ENCODE peak calls at places on chromosomes 5 and 9, in eight cellular contexts. One of them, this sample, is unnamed.

GRCh38 chr9:130058887-130059286 is 5.2 kb downstream of the GPR107 start:
- DNase-seq in suprapubic skin: no peak
- DNase-seq in upper lobe of right lung: no peak
- DNase-seq in cardiac muscle cell: no peak
- DNase-seq in tibial artery: no peak
- DNase-seq in IMR-90: peak; percentile 59
- DNase-seq in brain microvascular endothelial cell: no peak
- DNase-seq in CD8-positive, alpha-beta T cell: no peak
- DNase-seq in this sample: no peak

GRCh38 chr9:135555203-135555602 is 6.4 kb upstream of the PAEP start:
- DNase-seq in suprapubic skin: no peak
- DNase-seq in upper lobe of right lung: peak; percentile 42
- DNase-seq in cardiac muscle cell: no peak
- DNase-seq in tibial artery: no peak
- DNase-seq in IMR-90: no peak
- DNase-seq in brain microvascular endothelial cell: no peak
- DNase-seq in CD8-positive, alpha-beta T cell: no peak
- DNase-seq in this sample: no peak

GRCh38 chr5:110371011-110371724 is 355.3 kb downstream of the TMEM232 start:
- DNase-seq in suprapubic skin: no peak
- DNase-seq in upper lobe of right lung: no peak
- DNase-seq in cardiac muscle cell: no peak
- DNase-seq in tibial artery: no peak
- DNase-seq in IMR-90: no peak
- DNase-seq in brain microvascular endothelial cell: no peak
- DNase-seq in CD8-positive, alpha-beta T cell: no peak
- DNase-seq in this sample: no peak

GRCh38 chr9:70403618-70404025 is 10.8 kb downstream of the KLF9 start:
- DNase-seq in suprapubic skin: no peak
- DNase-seq in upper lobe of right lung: no peak
- DNase-seq in cardiac muscle cell: peak; percentile 36
- DNase-seq in tibial artery: no peak
- DNase-seq in IMR-90: peak; percentile 47
- DNase-seq in brain microvascular endothelial cell: no peak
- DNase-seq in CD8-positive, alpha-beta T cell: no peak
- DNase-seq in this sample: no peak

GRCh38 chr5:78773655-78774054 is 125.1 kb upstream of the LHFPL2 start:
- DNase-seq in suprapubic skin: no peak
- DNase-seq in upper lobe of right lung: no peak
- DNase-seq in cardiac muscle cell: no peak
- DNase-seq in tibial artery: no peak
- DNase-seq in IMR-90: no peak
- DNase-seq in brain microvascular endothelial cell: no peak
- DNase-seq in CD8-positive, alpha-beta T cell: no peak
- DNase-seq in this sample: no peak

GRCh38 chr9:114505187-114506081 is at the start of gene WHRN:
- DNase-seq in suprapubic skin: peak; percentile 97
- DNase-seq in upper lobe of right lung: peak; percentile 96
- DNase-seq in cardiac muscle cell: peak; percentile 93
- DNase-seq in tibial artery: peak; percentile 89
- DNase-seq in IMR-90: peak; percentile 76
- DNase-seq in brain microvascular endothelial cell: peak; percentile 85
- DNase-seq in CD8-positive, alpha-beta T cell: peak; percentile 91
- DNase-seq in this sample: peak; percentile 62

GRCh38 chr9:23245067-23245466 is 581.0 kb downstream of the ELAVL2 start:
- DNase-seq in suprapubic skin: no peak
- DNase-seq in upper lobe of right lung: no peak
- DNase-seq in cardiac muscle cell: no peak
- DNase-seq in tibial artery: no peak
- DNase-seq in IMR-90: no peak
- DNase-seq in brain microvascular endothelial cell: no peak
- DNase-seq in CD8-positive, alpha-beta T cell: no peak
- DNase-seq in this sample: no peak

GRCh38 chr5:96324708-96325107 is 108.3 kb downstream of the PCSK1 start:
- DNase-seq in suprapubic skin: no peak
- DNase-seq in upper lobe of right lung: no peak
- DNase-seq in cardiac muscle cell: peak; percentile 70
- DNase-seq in tibial artery: no peak
- DNase-seq in IMR-90: peak; percentile 96
- DNase-seq in brain microvascular endothelial cell: peak; percentile 91
- DNase-seq in CD8-positive, alpha-beta T cell: no peak
- DNase-seq in this sample: no peak

GRCh38 chr5:175494271-175495183 is 16.2 kb downstream of the SFXN1 start:
- DNase-seq in suprapubic skin: no peak
- DNase-seq in upper lobe of right lung: no peak
- DNase-seq in cardiac muscle cell: no peak
- DNase-seq in tibial artery: no peak
- DNase-seq in IMR-90: no peak
- DNase-seq in brain microvascular endothelial cell: peak; percentile 27
- DNase-seq in CD8-positive, alpha-beta T cell: no peak
- DNase-seq in this sample: no peak

GRCh38 chr9:4892501-4893194 is 92.4 kb upstream of the JAK2 start:
- DNase-seq in suprapubic skin: no peak
- DNase-seq in upper lobe of right lung: no peak
- DNase-seq in cardiac muscle cell: no peak
- DNase-seq in tibial artery: no peak
- DNase-seq in IMR-90: no peak
- DNase-seq in brain microvascular endothelial cell: no peak
- DNase-seq in CD8-positive, alpha-beta T cell: no peak
- DNase-seq in this sample: no peak

GRCh38 chr9:6667633-6668280 is 22.2 kb upstream of the GLDC start:
- DNase-seq in suprapubic skin: no peak
- DNase-seq in upper lobe of right lung: no peak
- DNase-seq in cardiac muscle cell: peak; percentile 54
- DNase-seq in tibial artery: no peak
- DNase-seq in IMR-90: peak; percentile 44
- DNase-seq in brain microvascular endothelial cell: peak; percentile 9
- DNase-seq in CD8-positive, alpha-beta T cell: no peak
- DNase-seq in this sample: no peak

GRCh38 chr5:146718628-146719027 is 159.9 kb downstream of the PPP2R2B start:
- DNase-seq in suprapubic skin: no peak
- DNase-seq in upper lobe of right lung: no peak
- DNase-seq in cardiac muscle cell: no peak
- DNase-seq in tibial artery: no peak
- DNase-seq in IMR-90: no peak
- DNase-seq in brain microvascular endothelial cell: no peak
- DNase-seq in CD8-positive, alpha-beta T cell: no peak
- DNase-seq in this sample: no peak

GRCh38 chr9:132194508-132194907 is 32.6 kb downstream of the NTNG2 start:
- DNase-seq in suprapubic skin: no peak
- DNase-seq in upper lobe of right lung: no peak
- DNase-seq in cardiac muscle cell: no peak
- DNase-seq in tibial artery: no peak
- DNase-seq in IMR-90: no peak
- DNase-seq in brain microvascular endothelial cell: no peak
- DNase-seq in CD8-positive, alpha-beta T cell: no peak
- DNase-seq in this sample: no peak

GRCh38 chr9:9498147-9498546 is 1114.7 kb downstream of the PTPRD start:
- DNase-seq in suprapubic skin: no peak
- DNase-seq in upper lobe of right lung: no peak
- DNase-seq in cardiac muscle cell: no peak
- DNase-seq in tibial artery: no peak
- DNase-seq in IMR-90: no peak
- DNase-seq in brain microvascular endothelial cell: no peak
- DNase-seq in CD8-positive, alpha-beta T cell: no peak
- DNase-seq in this sample: no peak

GRCh38 chr9:33452828-33453271 is 5.5 kb upstream of the AQP3 start:
- DNase-seq in suprapubic skin: no peak
- DNase-seq in upper lobe of right lung: peak; percentile 90
- DNase-seq in cardiac muscle cell: peak; percentile 88
- DNase-seq in tibial artery: no peak
- DNase-seq in IMR-90: peak; percentile 84
- DNase-seq in brain microvascular endothelial cell: peak; percentile 78
- DNase-seq in CD8-positive, alpha-beta T cell: peak; percentile 62
- DNase-seq in this sample: no peak

GRCh38 chr5:131366428-131366827 is 102.6 kb downstream of the CDC42SE2 start:
- DNase-seq in suprapubic skin: no peak
- DNase-seq in upper lobe of right lung: no peak
- DNase-seq in cardiac muscle cell: no peak
- DNase-seq in tibial artery: no peak
- DNase-seq in IMR-90: peak; percentile 19
- DNase-seq in brain microvascular endothelial cell: no peak
- DNase-seq in CD8-positive, alpha-beta T cell: no peak
- DNase-seq in this sample: no peak

GRCh38 chr5:138504799-138505198 is 38.2 kb downstream of the ETF1 start:
- DNase-seq in suprapubic skin: no peak
- DNase-seq in upper lobe of right lung: no peak
- DNase-seq in cardiac muscle cell: no peak
- DNase-seq in tibial artery: peak; percentile 79
- DNase-seq in IMR-90: no peak
- DNase-seq in brain microvascular endothelial cell: no peak
- DNase-seq in CD8-positive, alpha-beta T cell: no peak
- DNase-seq in this sample: no peak

GRCh38 chr5:149456597-149457392 is 77.7 kb upstream of the IL17B start:
- DNase-seq in suprapubic skin: no peak
- DNase-seq in upper lobe of right lung: no peak
- DNase-seq in cardiac muscle cell: peak; percentile 68
- DNase-seq in tibial artery: no peak
- DNase-seq in IMR-90: no peak
- DNase-seq in brain microvascular endothelial cell: no peak
- DNase-seq in CD8-positive, alpha-beta T cell: no peak
- DNase-seq in this sample: no peak

GRCh38 chr5:149453618-149454415 is 74.7 kb upstream of the IL17B start:
- DNase-seq in suprapubic skin: no peak
- DNase-seq in upper lobe of right lung: no peak
- DNase-seq in cardiac muscle cell: no peak
- DNase-seq in tibial artery: no peak
- DNase-seq in IMR-90: no peak
- DNase-seq in brain microvascular endothelial cell: no peak
- DNase-seq in CD8-positive, alpha-beta T cell: no peak
- DNase-seq in this sample: no peak

GRCh38 chr5:149457393-149457763 is 78.3 kb upstream of the IL17B start:
- DNase-seq in suprapubic skin: no peak
- DNase-seq in upper lobe of right lung: no peak
- DNase-seq in cardiac muscle cell: no peak
- DNase-seq in tibial artery: no peak
- DNase-seq in IMR-90: no peak
- DNase-seq in brain microvascular endothelial cell: no peak
- DNase-seq in CD8-positive, alpha-beta T cell: no peak
- DNase-seq in this sample: no peak

GRCh38 chr5:149452665-149453617 is 73.8 kb upstream of the IL17B start:
- DNase-seq in suprapubic skin: peak; percentile 87
- DNase-seq in upper lobe of right lung: no peak
- DNase-seq in cardiac muscle cell: peak; percentile 95
- DNase-seq in tibial artery: peak; percentile 93
- DNase-seq in IMR-90: peak; percentile 96
- DNase-seq in brain microvascular endothelial cell: peak; percentile 96
- DNase-seq in CD8-positive, alpha-beta T cell: no peak
- DNase-seq in this sample: peak; percentile 85

GRCh38 chr5:149455889-149456409 is 76.9 kb upstream of the IL17B start:
- DNase-seq in suprapubic skin: no peak
- DNase-seq in upper lobe of right lung: no peak
- DNase-seq in cardiac muscle cell: peak; percentile 74
- DNase-seq in tibial artery: no peak
- DNase-seq in IMR-90: peak; percentile 86
- DNase-seq in brain microvascular endothelial cell: peak; percentile 49
- DNase-seq in CD8-positive, alpha-beta T cell: no peak
- DNase-seq in this sample: peak; percentile 98
- H3K4me3 ChIP-seq in suprapubic skin: no peak overlapping the region
- H3K4me3 ChIP-seq in upper lobe of right lung: no peak overlapping the region
- H3K4me3 ChIP-seq in cardiac muscle cell: no peak overlapping the region
- H3K4me3 ChIP-seq in tibial artery: no peak overlapping the region
- H3K4me3 ChIP-seq in IMR-90: no peak overlapping the region
- H3K4me3 ChIP-seq in brain microvascular endothelial cell: no peak overlapping the region
- H3K4me3 ChIP-seq in CD8-positive, alpha-beta T cell: no peak overlapping the region
- H3K4me3 ChIP-seq in this sample: no peak overlapping the region

GRCh38 chr5:172178301-172179031 is 9.6 kb downstream of the STK10 start:
- DNase-seq in suprapubic skin: no peak
- DNase-seq in upper lobe of right lung: no peak
- DNase-seq in cardiac muscle cell: no peak
- DNase-seq in tibial artery: no peak
- DNase-seq in IMR-90: no peak
- DNase-seq in brain microvascular endothelial cell: no peak
- DNase-seq in CD8-positive, alpha-beta T cell: peak; percentile 62
- DNase-seq in this sample: no peak
- H3K27ac ChIP-seq in suprapubic skin: no peak overlapping the region
- H3K27ac ChIP-seq in upper lobe of right lung: peak overlapping the region; percentile 81
- H3K27ac ChIP-seq in cardiac muscle cell: peak overlapping the region; percentile 48
- H3K27ac ChIP-seq in tibial artery: no peak overlapping the region
- H3K27ac ChIP-seq in IMR-90: no peak overlapping the region
- H3K27ac ChIP-seq in brain microvascular endothelial cell: no peak overlapping the region
- H3K27ac ChIP-seq in CD8-positive, alpha-beta T cell: peak overlapping the region; percentile 92
- H3K27ac ChIP-seq in this sample: peak overlapping the region; percentile 75

DNA sequence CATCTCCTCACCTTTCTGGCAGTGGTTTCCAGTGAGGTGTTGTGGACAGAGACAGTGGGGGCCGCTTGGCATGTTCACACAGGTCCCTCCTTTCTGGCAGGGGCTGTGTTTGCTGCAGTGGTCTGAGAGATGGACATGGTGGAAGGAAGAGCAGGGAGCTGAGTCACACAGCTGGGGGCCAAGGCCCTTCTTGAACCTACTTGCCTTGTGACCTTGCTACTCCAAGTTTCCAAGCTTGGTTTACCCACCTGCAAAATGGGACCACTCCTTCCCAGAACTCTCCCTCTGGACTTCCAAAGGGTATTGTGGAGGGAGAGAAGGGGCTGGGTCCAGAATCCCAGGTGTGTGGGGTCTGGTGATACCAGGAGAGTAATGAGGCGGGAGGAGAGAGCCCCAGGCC is 4.1 kb downstream of the F12 start:
- DNase-seq in suprapubic skin: no peak
- DNase-seq in upper lobe of right lung: no peak
- DNase-seq in cardiac muscle cell: no peak
- DNase-seq in tibial artery: no peak
- DNase-seq in IMR-90: no peak
- DNase-seq in brain microvascular endothelial cell: no peak
- DNase-seq in CD8-positive, alpha-beta T cell: no peak
- DNase-seq in this sample: no peak
- H3K27me3 ChIP-seq in suprapubic skin: peaks cover 32% of the 10 kb centered on the region
- H3K27me3 ChIP-seq in upper lobe of right lung: peaks cover 37% of the 10 kb centered on the region
- H3K27me3 ChIP-seq in cardiac muscle cell: peaks cover 86% of the 10 kb centered on the region
- H3K27me3 ChIP-seq in tibial artery: peaks cover 5% of the 10 kb centered on the region
- H3K27me3 ChIP-seq in IMR-90: peaks cover 46% of the 10 kb centered on the region
- H3K27me3 ChIP-seq in brain microvascular endothelial cell: peaks cover 15% of the 10 kb centered on the region
- H3K27me3 ChIP-seq in CD8-positive, alpha-beta T cell: no peaks in the 10 kb centered on the region
- H3K27me3 ChIP-seq in this sample: peaks cover 44% of the 10 kb centered on the region

DNA sequence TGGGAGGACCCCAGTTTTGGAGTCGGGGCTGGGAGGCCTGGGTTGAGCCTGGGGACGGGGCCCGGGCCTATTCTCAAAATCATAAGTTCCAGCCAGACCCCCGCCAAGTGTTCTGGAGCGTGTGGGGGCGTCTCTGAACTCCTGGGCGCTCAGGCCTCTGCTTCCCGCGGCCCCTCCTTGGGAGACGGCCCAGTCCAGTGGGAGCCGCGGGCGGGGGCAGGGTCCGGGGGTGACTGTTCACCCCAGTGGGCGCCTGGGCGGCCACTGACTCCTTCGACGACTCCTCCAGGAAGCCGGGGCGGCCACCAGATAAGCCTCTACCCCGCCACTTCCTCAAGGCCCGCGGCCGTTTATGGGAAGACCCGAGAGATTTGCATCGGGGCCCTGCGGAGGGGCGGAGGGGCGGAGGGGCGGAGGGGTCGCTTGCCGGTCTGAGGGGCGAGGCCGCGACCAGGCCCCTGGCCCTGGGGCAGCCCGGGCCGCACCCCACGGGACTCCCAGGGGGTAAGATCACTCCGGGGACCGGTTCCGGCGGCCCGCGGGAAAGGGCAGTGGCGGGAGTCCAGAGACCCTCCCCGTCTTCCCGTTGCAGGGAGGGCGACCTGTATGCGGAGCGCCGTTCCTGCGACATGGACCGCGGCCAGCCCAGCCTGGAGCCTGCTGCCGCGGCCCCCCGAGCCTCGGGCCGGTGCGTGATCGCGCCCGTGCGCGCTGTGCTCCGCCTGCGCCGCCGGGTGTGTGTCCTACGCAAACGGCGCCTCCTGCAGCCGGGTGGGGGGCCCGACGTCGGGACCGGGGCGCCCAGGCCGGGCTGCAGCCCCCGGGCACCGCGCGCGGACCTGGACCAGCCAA is 761 bp downstream of the TOR4A start:
- DNase-seq in suprapubic skin: peak; percentile 71
- DNase-seq in upper lobe of right lung: peak; percentile 80
- DNase-seq in cardiac muscle cell: peak; percentile 30
- DNase-seq in tibial artery: no peak
- DNase-seq in IMR-90: no peak
- DNase-seq in brain microvascular endothelial cell: no peak
- DNase-seq in CD8-positive, alpha-beta T cell: no peak
- DNase-seq in this sample: no peak
- H3K4me3 ChIP-seq in suprapubic skin: peak overlapping the region; percentile 47
- H3K4me3 ChIP-seq in upper lobe of right lung: peak overlapping the region; percentile 77
- H3K4me3 ChIP-seq in cardiac muscle cell: peak overlapping the region; percentile 26
- H3K4me3 ChIP-seq in tibial artery: peak overlapping the region; percentile 49
- H3K4me3 ChIP-seq in IMR-90: peak overlapping the region; percentile 80
- H3K4me3 ChIP-seq in brain microvascular endothelial cell: peak overlapping the region; percentile 63
- H3K4me3 ChIP-seq in CD8-positive, alpha-beta T cell: peak overlapping the region; percentile 27
- H3K4me3 ChIP-seq in this sample: peak overlapping the region; percentile 51

This sample was measured in gastrocnemius medialis.